ENCODE peak calls at places on chromosomes 6 and 20, in five cellular contexts. One of them, this sample, is unnamed.

GRCh38 chr6:45569210-45569945 is 191.6 kb upstream of the SUPT3H start:
- DNase-seq in astrocyte of the spinal cord: no peak
- DNase-seq in fibroblast of the aortic adventitia: no peak
- DNase-seq in GM10248: no peak
- DNase-seq in CD4-positive, alpha-beta T cell: no peak
- DNase-seq in this sample: no peak

GRCh38 chr6:28944412-28945006 is 20.7 kb upstream of the TRIM27 start:
- DNase-seq in fibroblast of the aortic adventitia: peak
- DNase-seq in astrocyte of the spinal cord: peak
- DNase-seq in GM10248: no peak
- DNase-seq in CD4-positive, alpha-beta T cell: peak
- DNase-seq in this sample: peak

GRCh38 chr6:129744201-129744879 is 34.4 kb upstream of the ARHGAP18 start:
- DNase-seq in CD4-positive, alpha-beta T cell: no peak
- DNase-seq in GM10248: no peak
- DNase-seq in fibroblast of the aortic adventitia: peak
- DNase-seq in astrocyte of the spinal cord: peak
- DNase-seq in this sample: peak

GRCh38 chr6:62086047-62086446 is 200.0 kb downstream of the KHDRBS2 start:
- DNase-seq in GM10248: no peak
- DNase-seq in astrocyte of the spinal cord: no peak
- DNase-seq in fibroblast of the aortic adventitia: no peak
- DNase-seq in CD4-positive, alpha-beta T cell: no peak
- DNase-seq in this sample: no peak

GRCh38 chr20:61252601-61253263 is 671 bp downstream of the CDH4 start:
- DNase-seq in astrocyte of the spinal cord: peak
- DNase-seq in fibroblast of the aortic adventitia: no peak
- DNase-seq in CD4-positive, alpha-beta T cell: no peak
- DNase-seq in GM10248: no peak
- DNase-seq in this sample: no peak

GRCh38 chr6:4961322-4962168 is 42.3 kb downstream of the RPP40 start:
- DNase-seq in fibroblast of the aortic adventitia: no peak
- DNase-seq in GM10248: no peak
- DNase-seq in astrocyte of the spinal cord: no peak
- DNase-seq in CD4-positive, alpha-beta T cell: no peak
- DNase-seq in this sample: no peak

GRCh38 chr20:20513720-20514119 is 145.8 kb downstream of the INSM1 start:
- DNase-seq in GM10248: no peak
- DNase-seq in fibroblast of the aortic adventitia: no peak
- DNase-seq in astrocyte of the spinal cord: no peak
- DNase-seq in CD4-positive, alpha-beta T cell: no peak
- DNase-seq in this sample: no peak

GRCh38 chr20:47971321-47971781 is 186.1 kb upstream of the SULF2 start:
- DNase-seq in CD4-positive, alpha-beta T cell: no peak
- DNase-seq in GM10248: no peak
- DNase-seq in astrocyte of the spinal cord: no peak
- DNase-seq in fibroblast of the aortic adventitia: no peak
- DNase-seq in this sample: no peak

GRCh38 chr6:95294047-95294446 is 283.3 kb upstream of the MANEA start:
- DNase-seq in CD4-positive, alpha-beta T cell: no peak
- DNase-seq in astrocyte of the spinal cord: no peak
- DNase-seq in fibroblast of the aortic adventitia: no peak
- DNase-seq in GM10248: no peak
- DNase-seq in this sample: no peak

GRCh38 chr6:117263353-117263927 is 1.9 kb upstream of the VGLL2 start:
- DNase-seq in fibroblast of the aortic adventitia: no peak
- DNase-seq in astrocyte of the spinal cord: no peak
- DNase-seq in GM10248: peak
- DNase-seq in CD4-positive, alpha-beta T cell: no peak
- DNase-seq in this sample: no peak

GRCh38 chr20:37941332-37941731 is 38.4 kb downstream of the VSTM2L start:
- DNase-seq in fibroblast of the aortic adventitia: no peak
- DNase-seq in GM10248: no peak
- DNase-seq in CD4-positive, alpha-beta T cell: no peak
- DNase-seq in astrocyte of the spinal cord: no peak
- DNase-seq in this sample: no peak

GRCh38 chr6:169661357-169661756 is 40.5 kb downstream of the WDR27 start:
- DNase-seq in GM10248: no peak
- DNase-seq in fibroblast of the aortic adventitia: no peak
- DNase-seq in astrocyte of the spinal cord: no peak
- DNase-seq in CD4-positive, alpha-beta T cell: no peak
- DNase-seq in this sample: no peak

GRCh38 chr6:41302638-41303037 is 16.2 kb upstream of the TREM1 start:
- DNase-seq in fibroblast of the aortic adventitia: no peak
- DNase-seq in GM10248: no peak
- DNase-seq in CD4-positive, alpha-beta T cell: no peak
- DNase-seq in astrocyte of the spinal cord: no peak
- DNase-seq in this sample: no peak

GRCh38 chr6:35026434-35027222 is 114.5 kb downstream of the TCP11 start:
- DNase-seq in astrocyte of the spinal cord: peak
- DNase-seq in GM10248: no peak
- DNase-seq in fibroblast of the aortic adventitia: peak
- DNase-seq in CD4-positive, alpha-beta T cell: no peak
- DNase-seq in this sample: no peak

DNA sequence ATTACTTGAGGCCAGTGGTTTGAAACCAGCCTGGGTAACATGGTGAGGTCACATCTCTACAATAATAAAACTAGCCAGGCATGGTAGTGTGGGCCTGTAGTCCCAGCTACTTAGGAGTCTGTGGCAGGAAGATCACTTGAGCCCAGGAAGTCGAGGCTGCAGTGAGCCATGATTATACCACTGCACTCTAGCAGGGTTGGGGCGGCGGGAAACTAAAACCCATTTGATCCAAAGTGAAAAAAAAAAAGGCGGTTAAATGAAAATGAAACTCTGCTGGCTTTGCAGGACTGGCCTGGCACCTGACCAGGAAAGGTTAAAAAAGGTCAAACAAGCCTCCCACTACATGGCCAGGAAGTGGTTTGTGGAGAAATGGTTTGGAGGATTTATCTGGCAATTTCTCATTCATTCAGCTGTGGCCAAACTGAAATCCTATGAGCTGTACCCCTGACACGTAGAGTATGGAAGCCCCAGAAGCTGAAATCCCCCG is 36.6 kb downstream of the MTRES1 start:
- DNase-seq in fibroblast of the aortic adventitia: peak
- DNase-seq in astrocyte of the spinal cord: peak
- DNase-seq in GM10248: no peak
- DNase-seq in CD4-positive, alpha-beta T cell: no peak
- DNase-seq in this sample: peak
- TF ChIP-seq CTCF in fibroblast of the aortic adventitia: no peak
- TF ChIP-seq CTCF in astrocyte of the spinal cord: no peak
- TF ChIP-seq CTCF in GM10248: no peak
- TF ChIP-seq CTCF in CD4-positive, alpha-beta T cell: no peak
- TF ChIP-seq CTCF in this sample: no peak

GRCh38 chr6:148251286-148251685 is 91.4 kb upstream of the SASH1 start:
- DNase-seq in CD4-positive, alpha-beta T cell: no peak
- DNase-seq in astrocyte of the spinal cord: peak
- DNase-seq in fibroblast of the aortic adventitia: peak
- DNase-seq in GM10248: peak
- DNase-seq in this sample: peak
- TF ChIP-seq CTCF in CD4-positive, alpha-beta T cell: peak
- TF ChIP-seq CTCF in astrocyte of the spinal cord: peak
- TF ChIP-seq CTCF in fibroblast of the aortic adventitia: peak
- TF ChIP-seq CTCF in GM10248: peak
- TF ChIP-seq CTCF in this sample: peak

GRCh38 chr6:63560806-63561672 is 11.2 kb upstream of the LOC128125822 start:
- DNase-seq in astrocyte of the spinal cord: no peak
- DNase-seq in fibroblast of the aortic adventitia: peak
- DNase-seq in CD4-positive, alpha-beta T cell: no peak
- DNase-seq in GM10248: no peak
- DNase-seq in this sample: no peak
- TF ChIP-seq CTCF in astrocyte of the spinal cord: no peak
- TF ChIP-seq CTCF in fibroblast of the aortic adventitia: no peak
- TF ChIP-seq CTCF in CD4-positive, alpha-beta T cell: no peak
- TF ChIP-seq CTCF in GM10248: no peak
- TF ChIP-seq CTCF in this sample: no peak

GRCh38 chr6:3031857-3032256 is 32.2 kb downstream of the NQO2 start:
- DNase-seq in CD4-positive, alpha-beta T cell: no peak
- DNase-seq in astrocyte of the spinal cord: no peak
- DNase-seq in GM10248: no peak
- DNase-seq in fibroblast of the aortic adventitia: no peak
- DNase-seq in this sample: no peak
- TF ChIP-seq CTCF in CD4-positive, alpha-beta T cell: no peak
- TF ChIP-seq CTCF in astrocyte of the spinal cord: no peak
- TF ChIP-seq CTCF in GM10248: peak
- TF ChIP-seq CTCF in fibroblast of the aortic adventitia: no peak
- TF ChIP-seq CTCF in this sample: no peak

GRCh38 chr6:3259491-3259958 is 778 bp downstream of the PSMG4 start:
- DNase-seq in GM10248: no peak
- DNase-seq in fibroblast of the aortic adventitia: peak
- DNase-seq in astrocyte of the spinal cord: peak
- DNase-seq in CD4-positive, alpha-beta T cell: no peak
- DNase-seq in this sample: no peak
- TF ChIP-seq CTCF in GM10248: no peak
- TF ChIP-seq CTCF in fibroblast of the aortic adventitia: no peak
- TF ChIP-seq CTCF in astrocyte of the spinal cord: peak
- TF ChIP-seq CTCF in CD4-positive, alpha-beta T cell: no peak
- TF ChIP-seq CTCF in this sample: no peak